ENCODE peak calls at places on chromosomes 6 and 20, in four cellular contexts. T, M, I and D are unnamed samples.

GRCh38 chr20:57089701-57090144 is 176.7 kb downstream of the BMP7 start:
- DNase-seq in T (peak), M (peak), I (no peak), D (peak)

GRCh38 chr20:52448513-52448912 is 256.9 kb upstream of the ZFP64 start:
- DNase-seq in T (no peak), I (no peak), M (no peak), D (no peak)

GRCh38 chr6:107862383-107862782 is 38.3 kb upstream of the SCML4 start:
- DNase-seq in M (no peak), I (no peak), T (no peak), D (peak)

GRCh38 chr20:35297153-35297552 is 4.9 kb upstream of the FAM83C start:
- DNase-seq in T (no peak), M (peak), I (no peak), D (no peak)

GRCh38 chr20:2402271-2402980 is 21.7 kb downstream of the TGM6 start:
- DNase-seq in T (no peak), M (peak), I (no peak), D (no peak)

GRCh38 chr6:109978174-109979032 is at the start of gene GPR6:
- DNase-seq in M (peak), T (peak), I (peak), D (peak)

GRCh38 chr6:100217225-100217624 is 223.2 kb upstream of the MCHR2 start:
- DNase-seq in T (no peak), M (no peak), I (no peak), D (no peak)

GRCh38 chr6:26104457-26105108 is 17.4 kb downstream of the HFE start:
- DNase-seq in I (no peak), M (peak), T (peak), D (no peak)

GRCh38 chr6:142624978-142625715 is 319.8 kb downstream of the HIVEP2 start:
- DNase-seq in I (no peak), T (no peak), M (no peak), D (no peak)

GRCh38 chr20:3081641-3082040 is 2.9 kb downstream of the AVP start:
- DNase-seq in M (no peak), T (no peak), I (no peak), D (peak)

GRCh38 chr6:16291739-16292138 is 53.4 kb downstream of the GMPR start:
- DNase-seq in M (no peak), T (no peak), I (no peak), D (no peak)

GRCh38 chr6:152151930-152152329 is 344.4 kb downstream of the ESR1 start:
- DNase-seq in M (no peak), T (no peak), I (no peak), D (no peak)

GRCh38 chr6:149771185-149771584 is 21.6 kb downstream of the PCMT1 start:
- DNase-seq in I (no peak), T (no peak), M (no peak), D (no peak)

GRCh38 chr20:23668477-23668951 is 20.3 kb downstream of the CST4 start:
- DNase-seq in T (no peak), M (peak), I (peak), D (peak)

GRCh38 chr20:20322912-20323311 is 45.0 kb upstream of the INSM1 start:
- DNase-seq in I (no peak), T (no peak), M (no peak), D (no peak)

GRCh38 chr6:47097092-47097945 is 55.2 kb upstream of the ADGRF1 start:
- DNase-seq in T (peak), I (peak), M (peak), D (peak)

GRCh38 chr6:30743099-30744053 is 889 bp upstream of the FLOT1 start:
- DNase-seq in T (no peak), M (no peak), I (no peak), D (no peak)

GRCh38 chr20:59571591-59572314 is 32.6 kb upstream of the PHACTR3 start:
- DNase-seq in M (peak), I (peak), T (peak), D (peak)

GRCh38 chr6:35146453-35146852 is 5.3 kb upstream of the TCP11 start:
- DNase-seq in I (no peak), T (no peak), M (peak), D (peak)

GRCh38 chr6:8180327-8181161 is 78.2 kb upstream of the EEF1E1 start:
- DNase-seq in T (no peak), M (peak), I (no peak), D (peak)

GRCh38 chr6:33624856-33625255 is 3.7 kb downstream of the ITPR3 start:
- DNase-seq in T (no peak), M (no peak), I (no peak), D (no peak)

GRCh38 chr6:168328086-168328485 is 8.5 kb upstream of the DACT2 start:
- DNase-seq in I (no peak), M (no peak), T (no peak), D (no peak)

GRCh38 chr6:133317704-133318103 is 76.5 kb downstream of the EYA4 start:
- DNase-seq in I (no peak), M (no peak), T (no peak), D (no peak)

GRCh38 chr6:25717856-25718740 is 36.4 kb upstream of the SLC17A4 start:
- DNase-seq in I (peak), M (peak), T (no peak), D (peak)

GRCh38 chr6:131062245-131063027 is 609 bp downstream of the EPB41L2 start:
- DNase-seq in I (no peak), T (peak), M (peak), D (peak)

GRCh38 chr6:66369407-66369806 is 662.4 kb upstream of the EYS start:
- DNase-seq in T (no peak), I (no peak), M (no peak), D (no peak)

GRCh38 chr20:14958626-14959025 is 621.2 kb upstream of the FLRT3 start:
- DNase-seq in I (no peak), T (no peak), M (no peak), D (no peak)

GRCh38 chr6:7505196-7505699 is 36.2 kb upstream of the DSP start:
- DNase-seq in I (peak), T (no peak), M (peak), D (peak)

GRCh38 chr6:97586344-97586743 is 303.3 kb upstream of the MMS22L start:
- DNase-seq in I (no peak), M (peak), T (no peak), D (peak)

GRCh38 chr6:45880139-45880538 is 135.5 kb downstream of the CLIC5 start:
- DNase-seq in I (no peak), M (no peak), T (no peak), D (no peak)